ENCODE peak calls at places on chromosomes 6 and 20, in seven cellular contexts. One of them, this sample, is unnamed.

GRCh38 chr6:133198725-133199124 is 42.4 kb upstream of the EYA4 start:
- DNase-seq in HT-29: no peak
- DNase-seq in MG63: no peak
- DNase-seq in BE2C: no peak
- DNase-seq in sigmoid colon: no peak
- DNase-seq in progenitor cell of endocrine pancreas: no peak
- DNase-seq in T-cell: no peak
- DNase-seq in this sample: no peak

GRCh38 chr6:26514984-26515383 is 14.9 kb downstream of the BTN1A1 start:
- DNase-seq in HT-29: no peak
- DNase-seq in MG63: no peak
- DNase-seq in progenitor cell of endocrine pancreas: no peak
- DNase-seq in BE2C: no peak
- DNase-seq in sigmoid colon: no peak
- DNase-seq in T-cell: no peak
- DNase-seq in this sample: no peak

GRCh38 chr6:39824030-39824926 is 32.1 kb downstream of the DAAM2 start:
- DNase-seq in MG63: no peak
- DNase-seq in BE2C: no peak
- DNase-seq in HT-29: no peak
- DNase-seq in progenitor cell of endocrine pancreas: no peak
- DNase-seq in sigmoid colon: no peak
- DNase-seq in T-cell: no peak
- DNase-seq in this sample: no peak

GRCh38 chr20:2907519-2907918 is 34.2 kb downstream of the PTPRA start:
- DNase-seq in MG63: no peak
- DNase-seq in progenitor cell of endocrine pancreas: no peak
- DNase-seq in T-cell: no peak
- DNase-seq in sigmoid colon: no peak
- DNase-seq in BE2C: no peak
- DNase-seq in HT-29: no peak
- DNase-seq in this sample: no peak

GRCh38 chr6:33206864-33207568 is 1.3 kb upstream of the RING1 start:
- DNase-seq in MG63: peak
- DNase-seq in BE2C: no peak
- DNase-seq in sigmoid colon: no peak
- DNase-seq in progenitor cell of endocrine pancreas: no peak
- DNase-seq in T-cell: no peak
- DNase-seq in HT-29: no peak
- DNase-seq in this sample: no peak

GRCh38 chr20:32777177-32777956 is 15.2 kb downstream of the DNMT3B start:
- DNase-seq in sigmoid colon: no peak
- DNase-seq in T-cell: no peak
- DNase-seq in HT-29: no peak
- DNase-seq in progenitor cell of endocrine pancreas: no peak
- DNase-seq in MG63: no peak
- DNase-seq in BE2C: no peak
- DNase-seq in this sample: no peak

GRCh38 chr20:16124911-16125776 is 448.1 kb downstream of the KIF16B start:
- DNase-seq in MG63: no peak
- DNase-seq in T-cell: no peak
- DNase-seq in sigmoid colon: no peak
- DNase-seq in BE2C: no peak
- DNase-seq in progenitor cell of endocrine pancreas: no peak
- DNase-seq in HT-29: no peak
- DNase-seq in this sample: no peak

GRCh38 chr6:12348530-12349511 is 58.7 kb downstream of the EDN1 start:
- DNase-seq in progenitor cell of endocrine pancreas: no peak
- DNase-seq in sigmoid colon: no peak
- DNase-seq in BE2C: no peak
- DNase-seq in MG63: peak
- DNase-seq in T-cell: no peak
- DNase-seq in HT-29: peak
- DNase-seq in this sample: no peak

GRCh38 chr6:36442671-36443497 is at the start of the genes KCTD20 and PXT1:
- DNase-seq in BE2C: peak
- DNase-seq in MG63: peak
- DNase-seq in progenitor cell of endocrine pancreas: peak
- DNase-seq in HT-29: peak
- DNase-seq in T-cell: peak
- DNase-seq in sigmoid colon: peak
- DNase-seq in this sample: peak

GRCh38 chr20:1619861-1620444 is at the start of gene SIRPB1:
- DNase-seq in HT-29: no peak
- DNase-seq in progenitor cell of endocrine pancreas: no peak
- DNase-seq in MG63: no peak
- DNase-seq in T-cell: no peak
- DNase-seq in sigmoid colon: no peak
- DNase-seq in BE2C: no peak
- DNase-seq in this sample: no peak

GRCh38 chr20:37990571-37991151 is 42.6 kb downstream of the TTI1 start:
- DNase-seq in HT-29: peak
- DNase-seq in T-cell: peak
- DNase-seq in sigmoid colon: no peak
- DNase-seq in MG63: no peak
- DNase-seq in progenitor cell of endocrine pancreas: no peak
- DNase-seq in BE2C: peak
- DNase-seq in this sample: no peak

GRCh38 chr6:105810922-105811482 is 275.1 kb upstream of the PRDM1 start:
- DNase-seq in sigmoid colon: no peak
- DNase-seq in MG63: no peak
- DNase-seq in HT-29: no peak
- DNase-seq in BE2C: no peak
- DNase-seq in T-cell: no peak
- DNase-seq in progenitor cell of endocrine pancreas: no peak
- DNase-seq in this sample: no peak

GRCh38 chr6:169832247-169832948 is 81.0 kb downstream of the ERMARD start:
- DNase-seq in T-cell: no peak
- DNase-seq in sigmoid colon: no peak
- DNase-seq in BE2C: no peak
- DNase-seq in MG63: no peak
- DNase-seq in progenitor cell of endocrine pancreas: no peak
- DNase-seq in HT-29: no peak
- DNase-seq in this sample: no peak